ENCODE peak calls at places on chromosomes 13 and 19, in six cellular contexts. P, S, E, L, Y and X are unnamed samples.

GRCh38 chr19:56955637-56956216 is 115.2 kb upstream of the PEG3 start:
- DNase-seq in P (no peak), L (no peak), S (no peak), E (no peak), Y (no peak), X (no peak)

GRCh38 chr13:110636053-110636475 is 20.7 kb downstream of the NAXD start:
- DNase-seq in E (no peak), P (no peak), L (no peak), Y (no peak), S (no peak), X (no peak)

GRCh38 chr13:41762796-41763195 is 198.1 kb downstream of the VWA8 start:
- DNase-seq in Y (no peak), L (no peak), E (no peak), S (no peak), P (no peak), X (no peak)

GRCh38 chr13:40812102-40812501 is 22.7 kb downstream of the SLC25A15 start:
- DNase-seq in E (no peak), L (no peak), S (no peak), P (no peak), Y (no peak), X (peak; percentile 24)

GRCh38 chr13:31846984-31847752 is 107.8 kb downstream of the RXFP2 start:
- DNase-seq in L (no peak), E (no peak), S (peak; percentile 22), Y (no peak), P (no peak), X (no peak)

GRCh38 chr19:10960314-10961072 is at the start of gene SMARCA4:
- DNase-seq in P (peak; percentile 96), Y (peak; percentile 97), S (peak; percentile 93), E (peak; percentile 98), L (peak; percentile 98), X (peak; percentile 95)

GRCh38 chr13:98460519-98460918 is 116.4 kb downstream of the STK24 start:
- DNase-seq in E (no peak), S (no peak), Y (no peak), L (no peak), P (no peak), X (no peak)

GRCh38 chr13:51729853-51730553 is 74.0 kb downstream of the DHRS12 start:
- DNase-seq in Y (no peak), E (no peak), L (no peak), S (peak; percentile 76), P (peak; percentile 77), X (peak; percentile 81)

GRCh38 chr13:66154981-66155380 is 1075.2 kb downstream of the PCDH9 start:
- DNase-seq in P (no peak), S (no peak), L (no peak), Y (no peak), E (no peak), X (peak; percentile 9)

GRCh38 chr19:24078688-24079087 is 8.3 kb upstream of the ZNF254 start:
- DNase-seq in Y (no peak), P (no peak), S (no peak), E (no peak), L (no peak), X (no peak)

GRCh38 chr19:56110515-56111448 is 10.3 kb downstream of the ZNF787 start:
- DNase-seq in Y (no peak), P (peak; percentile 90), L (peak; percentile 64), S (no peak), E (no peak), X (no peak)

GRCh38 chr19:10418281-10419199 is 1.8 kb upstream of the PDE4A start:
- DNase-seq in Y (no peak), L (no peak), S (no peak), P (no peak), E (peak; percentile 72), X (peak; percentile 91)

GRCh38 chr19:18173572-18174294 is at the start of gene IFI30:
- DNase-seq in P (peak; percentile 88), Y (peak; percentile 74), S (peak; percentile 73), E (peak; percentile 93), L (peak; percentile 79), X (peak; percentile 54)

GRCh38 chr13:36999054-36999927 is at the start of gene ALG5:
- DNase-seq in L (peak; percentile 91), S (peak; percentile 84), P (peak; percentile 89), Y (peak; percentile 89), E (peak; percentile 96), X (peak; percentile 92)

GRCh38 chr19:7461841-7462629 is 26.8 kb downstream of the PEX11G start:
- DNase-seq in E (peak; percentile 78), Y (no peak), S (no peak), P (no peak), L (no peak), X (no peak)

GRCh38 chr19:50735869-50736268 is 12.7 kb downstream of the CLEC11A start:
- DNase-seq in E (no peak), P (no peak), L (no peak), Y (no peak), S (no peak), X (no peak)
- TF ChIP-seq CTCF in E (no peak), P (no peak), L (no peak), Y (no peak), S (no peak), X (no peak)

GRCh38 chr19:40600086-40600917 is 867 bp upstream of the LTBP4 start:
- DNase-seq in Y (no peak), P (no peak), S (peak; percentile 58), E (peak; percentile 62), L (peak; percentile 60), X (no peak)

GRCh38 chr19:40599331-40600085 is 1.7 kb upstream of the LTBP4 start:
- DNase-seq in E (peak; percentile 57), S (peak; percentile 45), Y (no peak), L (no peak), P (no peak), X (no peak)

GRCh38 chr19:40597329-40597838 is 3.8 kb upstream of the LTBP4 start:
- DNase-seq in E (no peak), P (no peak), S (no peak), L (no peak), Y (no peak), X (no peak)

GRCh38 chr19:40598121-40598917 is 2.9 kb upstream of the LTBP4 start:
- DNase-seq in P (peak; percentile 83), S (peak; percentile 88), L (peak; percentile 89), E (peak; percentile 98), Y (peak; percentile 93), X (peak; percentile 75)

GRCh38 chr19:40598918-40599307 is 2.3 kb upstream of the LTBP4 start:
- DNase-seq in S (no peak), E (peak; percentile 50), P (no peak), Y (no peak), L (no peak), X (no peak)
- TF ChIP-seq CTCF in S (no peak), E (no peak), P (no peak), Y (no peak), L (no peak), X (no peak)

DNA sequence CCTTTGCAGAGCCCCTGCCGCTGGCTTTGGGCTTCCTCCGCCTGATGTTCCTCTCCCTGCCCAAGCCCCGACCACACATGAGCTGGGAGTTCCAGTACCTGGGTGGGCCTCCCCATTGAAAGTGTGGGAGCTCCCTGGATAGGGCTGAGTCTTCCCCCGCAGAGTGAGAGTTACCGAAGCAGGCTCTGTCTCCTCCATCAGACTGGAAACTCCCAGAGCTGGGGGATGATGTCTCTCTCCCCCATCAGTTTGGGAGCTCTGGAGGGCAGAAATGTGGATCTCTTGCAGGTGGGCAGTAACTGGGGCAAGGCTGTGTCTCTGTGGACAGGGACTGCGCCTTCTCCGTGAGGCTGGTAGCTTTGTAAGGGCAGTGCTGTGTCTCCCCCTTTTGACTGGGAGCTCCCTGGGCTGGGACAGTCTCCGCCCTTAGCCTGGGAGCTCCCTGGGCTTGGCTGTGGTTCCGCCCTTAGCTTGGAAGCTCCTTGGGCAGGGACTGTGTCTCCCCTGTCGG is 767 bp downstream of the DCAF15 start:
- DNase-seq in L (no peak), S (no peak), E (peak; percentile 70), P (peak; percentile 40), Y (no peak), X (peak; percentile 31)
- TF ChIP-seq CTCF in L (no peak), S (no peak), E (no peak), P (no peak), Y (no peak), X (no peak)

DNA sequence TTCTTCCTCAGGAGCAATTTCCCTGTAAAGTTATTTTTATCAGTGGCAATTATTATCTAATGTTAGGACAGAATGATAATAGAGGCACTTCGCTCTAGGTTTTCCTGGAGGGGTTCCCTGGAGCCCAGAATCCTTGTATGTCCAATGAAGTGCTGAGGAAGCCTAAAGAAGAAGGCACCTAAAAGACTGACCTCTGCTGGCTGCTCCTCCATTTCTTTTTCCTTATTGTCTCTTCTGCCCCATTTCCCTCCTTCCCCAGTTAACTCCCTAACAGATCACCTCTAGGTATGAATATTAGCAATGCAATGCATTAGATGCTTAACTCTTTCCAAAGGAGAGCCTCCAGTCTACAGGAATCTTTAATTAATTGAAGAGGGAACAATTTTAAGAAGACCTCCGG is 985.4 kb downstream of the DIAPH3 start:
- DNase-seq in P (no peak), E (peak; percentile 51), Y (no peak), S (no peak), L (no peak), X (no peak)
- TF ChIP-seq CTCF in P (no peak), E (peak; percentile 74), Y (no peak), S (no peak), L (peak; percentile 16), X (peak; percentile 16)

DNA sequence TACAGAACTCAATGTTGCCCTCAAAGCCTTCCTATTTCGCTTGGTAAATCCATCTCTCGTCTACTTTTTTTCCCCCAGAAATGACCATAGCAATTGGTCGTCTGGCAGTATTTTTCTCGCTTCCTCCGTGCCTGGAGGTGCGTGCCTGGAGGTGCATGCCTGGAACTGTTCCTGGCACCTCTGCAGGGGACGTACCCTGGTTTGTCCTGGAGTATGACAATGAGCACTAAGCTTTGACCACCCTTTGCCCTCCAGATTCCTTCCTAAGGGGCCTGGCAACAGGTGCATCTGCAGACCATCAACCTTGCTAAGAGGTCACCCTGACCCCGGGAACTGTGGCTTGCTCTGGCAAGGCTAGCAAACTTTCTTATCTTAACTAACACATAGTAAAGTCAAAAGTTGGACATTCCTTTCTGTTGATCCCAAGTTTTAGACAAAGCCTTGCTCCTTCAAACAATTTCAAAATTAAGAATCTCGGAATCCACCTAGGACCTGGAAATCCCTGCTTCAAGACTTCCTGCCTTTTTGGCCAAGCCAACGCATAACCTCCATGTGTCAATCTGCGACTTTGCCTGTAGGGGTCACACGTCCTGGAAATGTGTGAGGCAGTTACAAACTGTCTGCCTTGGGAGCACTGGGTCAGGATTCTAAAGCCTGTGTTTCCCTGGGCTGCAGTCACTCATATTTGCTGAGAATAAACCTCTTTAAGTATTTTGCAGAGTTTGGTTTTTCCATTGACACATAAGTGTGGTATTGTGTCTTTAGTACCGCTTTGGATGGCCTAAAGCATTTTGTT is 28.8 kb upstream of the TUBGCP3 start:
- DNase-seq in P (no peak), Y (no peak), L (no peak), S (no peak), E (peak; percentile 78), X (peak; percentile 62)
- TF ChIP-seq CTCF in P (peak; percentile 20), Y (no peak), L (peak; percentile 73), S (peak; percentile 34), E (peak; percentile 81), X (peak; percentile 88)